ENCODE peak calls at places on chromosomes 13 and 19, in nine cellular contexts. J is kidney; B is CD8-positive, alpha-beta T cell; M is iris pigment epithelial cell; S is stimulated activated CD8-positive, alpha-beta memory T cell treated with anti-CD3 and anti-CD28 coated beads, Interleukin-15, amount 100 ng/mL, for 4 hours; K is Jurkat, Clone E6-1; X is stimulated activated CD4-positive, alpha-beta T cell treated with anti-CD3 and anti-CD28 coated beads, Interleukin-12 subunit alpha, Interleukin-12 subunit beta, amount 100 ng/mL, for 48 hours; W is activated naive CD4-positive, alpha-beta T cell treated with anti-CD3 and anti-CD28 coated beads, Interleukin-2, amount 10 ng/mL, durations not matched to agents 7 days and 5 days; E is DMS53. I is an unnamed sample.

GRCh38 chr19:46904114-46905060 is 43.6 kb downstream of the ARHGAP35 start:
- DNase-seq in J (peak), B (no peak), M (peak), S (no peak), K (no peak), X (no peak), W (no peak), E (no peak), I (no peak)

GRCh38 chr13:114064516-114065140 is 67.8 kb downstream of the RASA3 start:
- DNase-seq in J (peak), B (no peak), M (peak), S (no peak), K (no peak), X (no peak), W (no peak), E (peak), I (no peak)

GRCh38 chr13:93224545-93224944 is 2.1 kb upstream of the GPC6 start:
- DNase-seq in J (no peak), B (no peak), M (no peak), S (no peak), K (no peak), X (no peak), W (no peak), E (no peak), I (no peak)

GRCh38 chr19:31946491-31946890 is 398.9 kb upstream of the ZNF507 start:
- DNase-seq in J (no peak), B (no peak), M (no peak), S (no peak), K (no peak), X (no peak), W (no peak), E (no peak), I (no peak)

GRCh38 chr13:83423361-83423760 is 458.9 kb downstream of the SLITRK1 start:
- DNase-seq in J (no peak), B (no peak), M (no peak), S (no peak), K (no peak), X (no peak), W (no peak), E (no peak), I (no peak)

GRCh38 chr13:72194531-72194930 is 327.5 kb upstream of the DACH1 start:
- DNase-seq in J (no peak), B (no peak), M (peak), S (no peak), K (no peak), X (no peak), W (no peak), E (no peak), I (no peak)

GRCh38 chr13:102816633-102817032 is 17.7 kb downstream of the BIVM start:
- DNase-seq in J (no peak), B (no peak), M (no peak), S (no peak), K (no peak), X (no peak), W (no peak), E (no peak), I (no peak)

GRCh38 chr19:1860821-1861598 is 2.4 kb downstream of the KLF16 start:
- DNase-seq in J (no peak), B (no peak), M (no peak), S (no peak), K (no peak), X (no peak), W (no peak), E (no peak), I (no peak)

GRCh38 chr19:55642153-55643002 is 1.1 kb upstream of the ZNF581 start:
- DNase-seq in J (peak), B (peak), M (peak), S (no peak), K (no peak), X (no peak), W (peak), E (peak), I (no peak)

GRCh38 chr13:26060366-26060765 is 8.6 kb upstream of the SHISA2 start:
- DNase-seq in J (no peak), B (no peak), M (no peak), S (no peak), K (no peak), X (no peak), W (no peak), E (no peak), I (no peak)

GRCh38 chr13:47859129-47859528 is 141.9 kb downstream of the SUCLA2 start:
- DNase-seq in J (no peak), B (no peak), M (peak), S (no peak), K (no peak), X (no peak), W (no peak), E (no peak), I (no peak)

GRCh38 chr19:55253264-55253663 is 5.6 kb downstream of the PPP6R1 start:
- DNase-seq in J (no peak), B (no peak), M (no peak), S (no peak), K (no peak), X (no peak), W (no peak), E (peak), I (no peak)

GRCh38 chr19:49318296-49318695 is 6.7 kb downstream of the SLC6A16 start:
- DNase-seq in J (no peak), B (no peak), M (no peak), S (no peak), K (no peak), X (no peak), W (no peak), E (no peak), I (no peak)